ENCODE peak calls at places on chromosomes 2 and 18, in ten cellular contexts. H, A, P, R, S, B, G, X, M and I are unnamed samples.

GRCh38 chr18:24499814-24500601 is 39.6 kb downstream of the HRH4 start:
- DNase-seq in M (no peak), R (no peak), S (no peak), A (no peak), B (no peak), H (no peak), P (no peak), G (peak), X (no peak), I (no peak)

GRCh38 chr2:229974271-229974670 is 52.0 kb downstream of the FBXO36 start:
- DNase-seq in A (no peak), H (no peak), G (peak), R (peak), X (no peak), P (no peak), S (no peak), M (peak), B (no peak), I (peak)

GRCh38 chr2:99478632-99479031 is 11.2 kb downstream of the REV1 start:
- DNase-seq in R (no peak), S (no peak), B (no peak), P (no peak), M (no peak), G (no peak), A (no peak), H (peak), X (no peak), I (no peak)

GRCh38 chr18:37322497-37323035 is 243.0 kb downstream of the CELF4 start:
- DNase-seq in G (peak), H (no peak), M (no peak), R (peak), S (peak), X (no peak), P (no peak), A (no peak), B (no peak), I (peak)

GRCh38 chr18:48683661-48684060 is 144.8 kb downstream of the CTIF start:
- DNase-seq in S (no peak), M (no peak), G (no peak), R (no peak), X (no peak), P (no peak), H (no peak), B (no peak), A (no peak), I (no peak)

GRCh38 chr2:161063074-161063945 is 96.9 kb upstream of the TANK start:
- DNase-seq in R (peak), G (peak), H (peak), P (peak), A (peak), B (no peak), X (peak), S (peak), M (peak), I (peak)

GRCh38 chr2:74440378-74441110 is 1.2 kb downstream of the RTKN start:
- DNase-seq in P (peak), S (peak), H (peak), A (peak), R (peak), X (peak), M (no peak), B (peak), G (peak), I (peak)

GRCh38 chr2:55555977-55556376 is 36.5 kb downstream of the CFAP36 start:
- DNase-seq in R (no peak), A (no peak), P (no peak), X (no peak), M (no peak), B (no peak), G (no peak), S (no peak), H (peak), I (peak)

GRCh38 chr2:28610583-28611201 is 114.8 kb downstream of the PLB1 start:
- DNase-seq in G (peak), X (peak), B (no peak), P (no peak), A (no peak), S (peak), R (peak), H (peak), M (peak), I (peak)

GRCh38 chr2:234420406-234420805 is 76.5 kb downstream of the ARL4C start:
- DNase-seq in H (no peak), M (no peak), P (no peak), S (no peak), B (no peak), A (no peak), R (peak), X (no peak), G (peak), I (no peak)

GRCh38 chr2:234423884-234424283 is 73.0 kb downstream of the ARL4C start:
- DNase-seq in G (no peak), S (no peak), X (no peak), P (no peak), R (no peak), H (no peak), A (no peak), M (no peak), B (no peak), I (no peak)

GRCh38 chr2:234422895-234423505 is 73.9 kb downstream of the ARL4C start:
- DNase-seq in S (no peak), M (no peak), B (no peak), A (no peak), G (no peak), H (no peak), P (no peak), X (no peak), R (peak), I (peak)

GRCh38 chr2:234419726-234420125 is 77.2 kb downstream of the ARL4C start:
- DNase-seq in H (no peak), B (no peak), M (no peak), P (no peak), R (no peak), A (no peak), X (no peak), S (no peak), G (no peak), I (no peak)

DNA sequence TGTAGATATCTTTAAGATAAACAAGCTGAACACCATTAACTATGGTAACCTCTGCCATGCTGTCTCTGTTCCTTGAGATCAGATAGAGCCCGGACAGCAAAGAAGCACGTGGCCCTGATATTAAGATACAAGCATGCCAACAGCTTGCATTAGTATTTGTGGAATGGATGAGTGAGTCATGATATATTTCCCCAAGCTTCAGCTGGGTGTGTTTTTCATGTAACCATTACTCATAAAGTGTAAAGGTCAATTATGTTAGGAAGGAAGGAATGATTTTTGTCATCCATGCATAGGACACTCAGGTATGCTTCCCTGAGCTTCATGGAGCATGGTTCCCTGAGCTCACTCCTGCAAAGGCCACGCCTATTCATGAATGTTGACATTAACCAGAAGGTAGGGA is 74.6 kb downstream of the ARL4C start:
- DNase-seq in M (peak), A (no peak), X (peak), G (peak), R (peak), H (peak), B (no peak), P (no peak), S (no peak), I (peak)
- H3K4me3 ChIP-seq in M (no peak), A (no peak), X (no peak), G (no peak), R (no peak), H (no peak), B (no peak), P (no peak), S (no peak), I (no peak)

GRCh38 chr2:109332880-109333279 is 203.9 kb downstream of the SH3RF3 start:
- DNase-seq in M (no peak), R (no peak), B (peak), G (no peak), P (no peak), S (no peak), H (no peak), A (no peak), X (no peak), I (no peak)
- TF ChIP-seq CTCF in M (no peak), R (no peak), B (no peak), G (no peak), P (no peak), S (no peak), H (no peak), A (no peak), X (no peak), I (no peak)

DNA sequence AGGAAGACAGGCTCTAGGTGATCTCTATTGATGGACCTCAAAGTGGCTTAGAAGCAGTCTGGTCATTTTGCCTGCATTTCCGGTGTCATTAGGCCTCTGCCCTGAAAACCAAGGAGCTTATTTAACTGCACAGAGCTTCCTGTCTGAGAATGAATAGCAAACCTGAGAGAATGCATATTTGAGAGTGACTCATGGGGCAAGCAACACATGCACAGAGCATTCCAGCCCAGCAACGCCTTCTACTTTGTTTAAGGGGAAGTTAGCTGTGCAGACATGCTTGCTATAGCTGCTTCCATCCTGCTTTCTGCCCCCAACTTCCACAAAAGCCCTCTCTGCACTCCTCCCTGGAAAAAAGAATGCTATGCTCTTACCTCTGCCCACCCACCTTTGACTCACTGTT is 232.8 kb downstream of the GRB14 start:
- DNase-seq in P (no peak), M (peak), H (peak), G (peak), R (peak), B (no peak), S (no peak), A (no peak), X (peak), I (peak)
- H3K4me3 ChIP-seq in P (no peak), M (no peak), H (no peak), G (no peak), R (no peak), B (no peak), S (no peak), A (no peak), X (no peak), I (no peak)

GRCh38 chr18:62399781-62400308 is 74.7 kb downstream of the TNFRSF11A start:
- DNase-seq in M (no peak), A (no peak), R (peak), X (no peak), G (no peak), P (no peak), B (no peak), H (peak), S (no peak), I (peak)
- TF ChIP-seq CTCF in M (peak), A (no peak), R (no peak), X (peak), G (peak), P (no peak), B (no peak), H (peak), S (no peak), I (peak)

DNA sequence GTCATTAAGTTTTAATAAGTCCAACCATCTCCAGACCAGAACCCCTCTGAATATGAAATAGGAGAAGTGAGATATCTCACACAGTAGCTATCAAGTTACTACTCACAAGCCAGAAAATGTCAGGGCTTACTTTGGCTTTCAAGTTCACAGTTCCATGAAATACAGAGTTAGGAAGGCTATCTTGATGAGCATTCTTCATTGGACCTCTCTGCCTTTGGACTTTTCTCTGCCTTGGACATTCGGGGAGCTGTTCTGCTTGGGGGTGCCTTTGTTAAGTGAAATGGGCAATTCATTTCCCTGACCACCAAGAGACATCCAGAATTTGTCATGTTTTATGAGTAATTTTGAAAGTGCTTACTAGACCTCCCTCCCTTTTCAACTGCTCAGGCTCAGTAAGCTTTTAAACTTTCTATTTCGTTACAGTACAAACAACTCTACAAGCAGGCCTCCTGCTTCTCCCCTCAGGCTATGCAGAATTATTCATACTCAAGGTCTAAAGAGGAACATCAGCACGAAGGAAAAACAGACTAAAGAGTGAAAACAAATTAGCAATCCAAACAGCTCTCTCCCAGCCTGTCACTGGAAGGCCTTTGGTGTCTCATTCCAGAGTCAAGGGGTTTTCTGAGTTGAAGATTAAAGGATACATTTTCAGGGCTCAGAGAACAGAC is 95.3 kb downstream of the MREG start:
- DNase-seq in G (peak), H (peak), B (no peak), M (no peak), R (peak), A (no peak), S (no peak), X (no peak), P (no peak), I (peak)
- H3K4me3 ChIP-seq in G (no peak), H (no peak), B (no peak), M (no peak), R (no peak), A (no peak), S (no peak), X (no peak), P (no peak), I (no peak)

GRCh38 chr2:49687873-49688272 is 533.6 kb upstream of the FSHR start:
- DNase-seq in G (no peak), S (no peak), P (no peak), X (no peak), B (no peak), A (no peak), R (no peak), M (no peak), H (no peak), I (peak)
- TF ChIP-seq CTCF in G (peak), S (peak), P (peak), X (no peak), B (peak), A (peak), R (peak), M (no peak), H (peak), I (peak)

DNA sequence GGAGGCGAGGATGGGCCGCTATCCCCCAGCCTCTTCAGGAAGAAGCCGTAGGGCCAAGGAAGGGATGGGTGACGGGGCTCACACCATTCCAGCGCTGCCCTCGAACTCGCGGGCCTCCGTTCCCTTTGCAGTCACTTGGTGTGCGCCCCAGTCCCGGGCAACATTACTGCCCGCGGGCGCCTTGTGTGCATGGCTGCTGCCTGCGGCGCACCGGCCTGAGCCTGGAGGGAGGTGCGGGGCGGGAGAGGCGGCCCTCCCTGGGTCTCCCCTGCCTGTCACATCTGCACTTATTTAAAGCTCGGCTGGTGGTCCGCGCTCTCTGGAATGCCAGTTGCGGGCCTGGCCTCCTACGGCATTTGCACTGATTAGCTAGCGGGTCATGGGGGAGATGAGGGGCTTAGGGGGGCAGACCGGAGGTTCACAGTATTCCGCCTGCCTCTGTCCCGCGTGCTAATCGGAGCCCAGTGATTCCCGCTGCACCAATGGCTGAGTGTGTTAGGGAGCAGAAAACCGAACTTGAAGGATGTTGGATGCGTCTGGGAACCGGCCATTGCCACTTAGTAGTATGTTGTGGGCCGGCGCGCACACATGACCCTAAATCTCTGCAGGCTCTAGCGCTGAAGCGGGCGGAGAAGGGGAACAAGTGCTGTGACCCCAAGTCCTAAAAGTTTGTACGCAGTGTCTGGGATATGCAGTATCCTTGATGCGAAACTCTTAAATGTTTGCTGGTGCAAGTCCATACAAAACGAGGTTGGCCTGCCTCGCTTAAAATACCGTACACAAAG is 161.1 kb upstream of the SIX2 start:
- DNase-seq in R (no peak), X (no peak), B (no peak), S (no peak), P (no peak), G (no peak), A (no peak), M (no peak), H (no peak), I (peak)
- H3K4me3 ChIP-seq in R (peak), X (no peak), B (no peak), S (no peak), P (peak), G (no peak), A (peak), M (no peak), H (peak), I (peak)

GRCh38 chr2:105782123-105782522 is 37.4 kb downstream of the NCK2 start:
- DNase-seq in M (no peak), H (no peak), S (no peak), P (no peak), A (no peak), G (no peak), R (no peak), X (no peak), B (no peak), I (no peak)
- TF ChIP-seq CTCF in M (no peak), H (peak), S (no peak), P (no peak), A (no peak), G (peak), R (no peak), X (no peak), B (no peak), I (peak)